ENCODE peak calls at places on chromosomes 16 and 17, in nine cellular contexts. R is sigmoid colon, P is GM23338, J is K562, D is breast epithelium, O is HCT116, A is prostate gland, Y is vagina, S is H1. W is an unnamed sample.

GRCh38 chr16:87295259-87295658 is 21.9 kb downstream of the C16orf95 start:
- DNase-seq in O (peak; percentile 90), Y (no peak), A (no peak), R (no peak), S (no peak), P (peak; percentile 76), D (no peak), J (peak; percentile 87), W (no peak)

GRCh38 chr17:50331085-50331791 is 14.7 kb upstream of the XYLT2 start:
- DNase-seq in S (no peak), R (no peak), P (no peak), O (no peak), J (no peak), D (no peak), A (no peak), Y (no peak), W (no peak)

GRCh38 chr16:75494696-75495601 is at the start of gene CHST6:
- DNase-seq in R (no peak), Y (no peak), A (no peak), O (no peak), J (peak; percentile 56), S (no peak), P (peak; percentile 91), D (no peak), W (peak; percentile 67)

GRCh38 chr17:45261577-45262515 is at the start of gene SPATA32:
- DNase-seq in O (no peak), A (peak; percentile 51), R (peak; percentile 82), J (no peak), D (no peak), S (no peak), Y (no peak), P (peak; percentile 88), W (peak; percentile 89)

GRCh38 chr16:4689091-4689671 is 4.2 kb upstream of the NUDT16L1 start:
- DNase-seq in R (no peak), A (no peak), J (no peak), Y (no peak), S (no peak), D (no peak), O (no peak), P (no peak), W (no peak)

GRCh38 chr17:15457723-15458094 is 9.7 kb downstream of the CDRT4 start:
- DNase-seq in P (no peak), R (peak; percentile 84), Y (no peak), O (no peak), S (no peak), J (no peak), A (no peak), D (peak; percentile 44), W (no peak)

GRCh38 chr16:88872650-88873331 is 6.3 kb upstream of the PABPN1L start:
- DNase-seq in O (no peak), D (no peak), A (no peak), R (no peak), P (no peak), Y (no peak), J (no peak), S (no peak), W (no peak)

GRCh38 chr16:82603784-82604411 is 22.9 kb upstream of the CDH13 start:
- DNase-seq in Y (no peak), R (no peak), A (peak; percentile 51), S (no peak), D (peak; percentile 26), J (no peak), O (peak; percentile 13), P (peak; percentile 77), W (no peak)

GRCh38 chr17:63780928-63781327 is 7.0 kb downstream of the DDX42 start:
- DNase-seq in D (no peak), O (no peak), P (no peak), Y (no peak), J (no peak), R (no peak), A (no peak), S (no peak), W (no peak)

GRCh38 chr16:63876096-63876495 is 1245.8 kb downstream of the CDH11 start:
- DNase-seq in R (no peak), D (no peak), O (no peak), A (no peak), Y (no peak), J (no peak), S (no peak), P (no peak), W (no peak)

GRCh38 chr17:39151680-39152058 is 232 bp upstream of the PLXDC1 start:
- DNase-seq in D (no peak), J (no peak), Y (no peak), R (peak; percentile 67), O (no peak), S (no peak), P (no peak), A (no peak), W (no peak)

GRCh38 chr17:69335018-69335417 is 8.1 kb upstream of the ABCA5 start:
- DNase-seq in R (no peak), Y (no peak), P (peak; percentile 75), J (peak; percentile 29), A (no peak), S (no peak), D (no peak), O (peak; percentile 69), W (no peak)

GRCh38 chr17:35674552-35674951 is 56.9 kb upstream of the RASL10B start:
- DNase-seq in O (no peak), A (no peak), D (no peak), S (no peak), R (no peak), Y (no peak), P (no peak), J (no peak), W (no peak)

GRCh38 chr17:82684207-82684903 is 14.1 kb downstream of the RAB40B start:
- DNase-seq in S (no peak), R (no peak), O (no peak), Y (no peak), A (no peak), D (no peak), P (no peak), J (no peak), W (no peak)

GRCh38 chr17:77281024-77281903 is 140.5 kb downstream of the SEC14L1 start:
- DNase-seq in A (peak; percentile 69), O (no peak), S (no peak), P (peak; percentile 80), Y (no peak), J (peak; percentile 93), R (peak; percentile 76), D (peak; percentile 53), W (peak; percentile 91)

GRCh38 chr17:64264891-64265290 is 1.8 kb upstream of the TEX2 start:
- DNase-seq in Y (no peak), O (no peak), S (no peak), R (no peak), D (no peak), J (no peak), A (no peak), P (no peak), W (no peak)

GRCh38 chr17:75250009-75250471 is 11.4 kb downstream of the GGA3 start:
- DNase-seq in O (no peak), R (no peak), A (no peak), Y (no peak), P (no peak), J (no peak), D (no peak), S (no peak), W (peak; percentile 71)

DNA sequence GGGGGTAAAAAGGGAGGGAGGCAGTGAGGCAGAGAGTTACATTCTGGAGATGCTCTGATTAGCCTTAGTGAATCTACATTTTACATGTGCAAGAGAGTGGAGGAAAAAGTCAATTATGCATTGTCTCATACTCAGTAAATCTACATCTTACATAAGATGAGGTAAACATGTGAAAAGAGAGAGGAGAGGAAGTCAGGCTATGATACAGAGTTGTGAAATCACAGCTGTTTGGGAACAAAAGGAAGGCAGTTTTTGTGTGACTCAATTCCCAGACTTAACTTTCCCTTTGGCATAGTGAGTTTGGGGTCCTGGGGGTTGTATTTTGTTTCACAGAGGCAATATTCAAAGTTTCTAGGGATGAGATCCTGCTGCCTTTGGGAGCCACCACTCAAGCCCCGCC is 67.8 kb downstream of the GP2 start:
- DNase-seq in D (no peak), J (no peak), R (no peak), P (no peak), A (no peak), S (no peak), O (no peak), Y (no peak), W (no peak)
- TF ChIP-seq POLR2AphosphoS5 in D (no peak), J (no peak), R (no peak), P (no peak), A (no peak), S (no peak), O (no peak), Y (no peak), W (no peak)

DNA sequence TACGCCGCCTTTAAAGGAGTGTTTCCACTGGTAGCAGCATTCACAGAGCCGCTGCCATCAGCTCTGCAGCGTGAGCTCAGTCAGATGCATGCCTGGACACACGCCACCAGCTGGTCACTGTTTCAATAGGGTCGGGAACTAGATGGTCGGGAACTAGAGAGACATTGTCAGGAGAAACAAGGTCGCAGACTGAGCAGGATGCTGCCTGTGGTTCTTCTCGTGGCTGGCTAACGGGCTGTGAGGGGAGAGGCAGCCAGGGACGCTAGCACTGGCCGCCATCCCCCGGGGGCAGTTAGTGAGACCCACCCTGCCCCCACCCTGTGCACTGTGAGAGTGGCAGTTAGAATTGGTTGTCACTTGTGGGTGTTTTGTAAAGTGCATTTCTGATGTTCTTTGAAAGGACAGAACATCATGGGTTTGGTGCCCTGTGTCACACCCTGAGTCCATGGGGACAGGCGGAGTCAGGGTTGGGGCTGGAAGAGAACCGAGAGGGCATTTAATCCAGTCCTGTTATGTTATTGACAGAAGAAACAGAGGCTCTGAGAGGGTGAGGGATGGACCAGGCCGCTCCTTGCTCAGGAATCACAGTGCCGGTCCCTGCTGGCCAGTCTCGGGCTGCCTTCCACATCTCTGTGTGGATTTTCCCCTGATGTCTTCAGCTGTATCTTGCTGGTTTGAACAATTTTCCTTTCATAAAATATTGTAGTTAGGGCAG is 86.4 kb downstream of the SPECC1 start:
- DNase-seq in S (peak; percentile 21), Y (no peak), O (peak; percentile 22), J (peak; percentile 18), A (peak; percentile 21), P (peak; percentile 82), D (peak; percentile 44), R (peak; percentile 78), W (no peak)
- TF ChIP-seq POLR2AphosphoS5 in S (no peak), Y (no peak), O (no peak), J (no peak), A (no peak), P (no peak), D (no peak), R (no peak), W (no peak)

DNA sequence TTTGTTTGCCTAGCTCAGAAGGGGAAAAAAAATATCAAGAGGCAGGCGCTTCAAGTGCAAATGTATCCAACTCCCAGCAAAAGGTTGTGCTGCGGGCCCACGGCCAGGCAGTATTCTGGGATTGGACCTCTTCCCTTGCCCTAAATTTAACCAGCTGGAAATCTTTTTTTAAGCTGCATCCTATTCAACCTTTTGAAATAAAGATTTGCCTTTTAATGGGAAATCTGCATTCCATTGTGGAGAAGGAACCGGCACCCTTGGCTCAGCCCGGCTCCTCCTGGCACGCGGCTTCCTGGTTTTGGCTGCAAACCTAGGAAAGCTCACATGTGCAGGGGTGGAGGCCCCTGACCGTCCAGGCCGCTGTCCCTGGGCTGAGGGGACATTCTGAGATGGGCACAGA is 38.8 kb upstream of the ENPP7 start:
- DNase-seq in D (peak; percentile 27), O (no peak), Y (no peak), P (no peak), R (no peak), J (no peak), A (peak; percentile 40), S (no peak), W (no peak)
- TF ChIP-seq POLR2AphosphoS5 in D (no peak), O (no peak), Y (peak; percentile 74), P (no peak), R (no peak), J (no peak), A (peak; percentile 66), S (no peak), W (no peak)

GRCh38 chr16:86069736-86070298 is 170.9 kb downstream of the IRF8 start:
- DNase-seq in J (no peak), R (no peak), S (no peak), A (no peak), Y (no peak), P (no peak), O (no peak), D (no peak), W (no peak)
- TF ChIP-seq POLR2AphosphoS5 in J (no peak), R (no peak), S (no peak), A (no peak), Y (no peak), P (no peak), O (no peak), D (no peak), W (no peak)

W was measured in GM12891.